ENCODE peak calls at places on chromosomes 1 and 21, in ten cellular contexts. One of them, this sample, is unnamed.

GRCh38 chr1:98458514-98459259 is 202.8 kb upstream of the SNX7 start:
- DNase-seq in AG10803: no peak
- DNase-seq in OCI-LY7: no peak
- DNase-seq in lung: no peak
- DNase-seq in retinal pigment epithelial cell: no peak
- DNase-seq in GM06990: no peak
- DNase-seq in Panc1: no peak
- DNase-seq in tibial nerve: no peak
- DNase-seq in naive thymus-derived CD4-positive, alpha-beta T cell: no peak
- DNase-seq in cardiac fibroblast: no peak
- DNase-seq in this sample: no peak

GRCh38 chr1:234528073-234528865 is 49.3 kb upstream of the TARBP1 start:
- DNase-seq in AG10803: no peak
- DNase-seq in OCI-LY7: no peak
- DNase-seq in lung: no peak
- DNase-seq in retinal pigment epithelial cell: no peak
- DNase-seq in GM06990: no peak
- DNase-seq in Panc1: no peak
- DNase-seq in tibial nerve: no peak
- DNase-seq in naive thymus-derived CD4-positive, alpha-beta T cell: no peak
- DNase-seq in cardiac fibroblast: no peak
- DNase-seq in this sample: no peak

GRCh38 chr1:89121641-89122040 is 4.3 kb downstream of the GBP2 start:
- DNase-seq in AG10803: no peak
- DNase-seq in OCI-LY7: no peak
- DNase-seq in lung: no peak
- DNase-seq in retinal pigment epithelial cell: no peak
- DNase-seq in GM06990: no peak
- DNase-seq in Panc1: no peak
- DNase-seq in tibial nerve: no peak
- DNase-seq in naive thymus-derived CD4-positive, alpha-beta T cell: no peak
- DNase-seq in cardiac fibroblast: no peak
- DNase-seq in this sample: no peak

GRCh38 chr1:70779571-70779970 is 268.0 kb downstream of the PTGER3 start:
- DNase-seq in AG10803: peak
- DNase-seq in OCI-LY7: no peak
- DNase-seq in lung: no peak
- DNase-seq in retinal pigment epithelial cell: no peak
- DNase-seq in GM06990: no peak
- DNase-seq in Panc1: no peak
- DNase-seq in tibial nerve: no peak
- DNase-seq in naive thymus-derived CD4-positive, alpha-beta T cell: no peak
- DNase-seq in cardiac fibroblast: peak
- DNase-seq in this sample: no peak

GRCh38 chr1:184740344-184740743 is 14.3 kb downstream of the EDEM3 start:
- DNase-seq in AG10803: no peak
- DNase-seq in OCI-LY7: no peak
- DNase-seq in lung: no peak
- DNase-seq in retinal pigment epithelial cell: no peak
- DNase-seq in GM06990: no peak
- DNase-seq in Panc1: no peak
- DNase-seq in tibial nerve: no peak
- DNase-seq in naive thymus-derived CD4-positive, alpha-beta T cell: no peak
- DNase-seq in cardiac fibroblast: no peak
- DNase-seq in this sample: no peak

GRCh38 chr1:3180915-3181314 is 111.9 kb downstream of the PRDM16 start:
- DNase-seq in AG10803: no peak
- DNase-seq in OCI-LY7: no peak
- DNase-seq in lung: no peak
- DNase-seq in retinal pigment epithelial cell: no peak
- DNase-seq in GM06990: no peak
- DNase-seq in Panc1: no peak
- DNase-seq in tibial nerve: no peak
- DNase-seq in naive thymus-derived CD4-positive, alpha-beta T cell: no peak
- DNase-seq in cardiac fibroblast: no peak
- DNase-seq in this sample: no peak

GRCh38 chr1:205344010-205344808 is 12.5 kb downstream of the KLHDC8A start:
- DNase-seq in AG10803: no peak
- DNase-seq in OCI-LY7: no peak
- DNase-seq in lung: no peak
- DNase-seq in retinal pigment epithelial cell: no peak
- DNase-seq in GM06990: no peak
- DNase-seq in Panc1: no peak
- DNase-seq in tibial nerve: no peak
- DNase-seq in naive thymus-derived CD4-positive, alpha-beta T cell: peak
- DNase-seq in cardiac fibroblast: no peak
- DNase-seq in this sample: no peak

GRCh38 chr1:216670118-216670870 is 52.9 kb downstream of the ESRRG start:
- DNase-seq in AG10803: peak
- DNase-seq in OCI-LY7: no peak
- DNase-seq in lung: no peak
- DNase-seq in retinal pigment epithelial cell: peak
- DNase-seq in GM06990: no peak
- DNase-seq in Panc1: no peak
- DNase-seq in tibial nerve: no peak
- DNase-seq in naive thymus-derived CD4-positive, alpha-beta T cell: no peak
- DNase-seq in cardiac fibroblast: peak
- DNase-seq in this sample: no peak

GRCh38 chr21:41593784-41594138 is 85.8 kb upstream of the TMPRSS2 start:
- DNase-seq in AG10803: no peak
- DNase-seq in OCI-LY7: no peak
- DNase-seq in lung: peak
- DNase-seq in retinal pigment epithelial cell: no peak
- DNase-seq in GM06990: no peak
- DNase-seq in Panc1: no peak
- DNase-seq in tibial nerve: no peak
- DNase-seq in naive thymus-derived CD4-positive, alpha-beta T cell: no peak
- DNase-seq in cardiac fibroblast: no peak
- DNase-seq in this sample: no peak

GRCh38 chr1:224498574-224499170 is 64.1 kb upstream of the WDR26 start:
- DNase-seq in AG10803: peak
- DNase-seq in OCI-LY7: no peak
- DNase-seq in lung: no peak
- DNase-seq in retinal pigment epithelial cell: peak
- DNase-seq in GM06990: no peak
- DNase-seq in Panc1: peak
- DNase-seq in tibial nerve: no peak
- DNase-seq in naive thymus-derived CD4-positive, alpha-beta T cell: no peak
- DNase-seq in cardiac fibroblast: peak
- DNase-seq in this sample: no peak

GRCh38 chr1:162753001-162753658 is 37.4 kb upstream of the HSD17B7 start:
- DNase-seq in AG10803: peak
- DNase-seq in OCI-LY7: no peak
- DNase-seq in lung: no peak
- DNase-seq in retinal pigment epithelial cell: no peak
- DNase-seq in GM06990: no peak
- DNase-seq in Panc1: no peak
- DNase-seq in tibial nerve: no peak
- DNase-seq in naive thymus-derived CD4-positive, alpha-beta T cell: no peak
- DNase-seq in cardiac fibroblast: no peak
- DNase-seq in this sample: no peak
- H3K4me3 ChIP-seq in AG10803: no peak
- H3K4me3 ChIP-seq in OCI-LY7: no peak
- H3K4me3 ChIP-seq in lung: no peak
- H3K4me3 ChIP-seq in retinal pigment epithelial cell: no peak
- H3K4me3 ChIP-seq in GM06990: no peak
- H3K4me3 ChIP-seq in Panc1: no peak
- H3K4me3 ChIP-seq in tibial nerve: no peak
- H3K4me3 ChIP-seq in naive thymus-derived CD4-positive, alpha-beta T cell: no peak
- H3K4me3 ChIP-seq in cardiac fibroblast: no peak
- H3K4me3 ChIP-seq in this sample: no peak

GRCh38 chr1:228905579-228905978 is 170.3 kb downstream of the RHOU start:
- DNase-seq in AG10803: no peak
- DNase-seq in OCI-LY7: no peak
- DNase-seq in lung: no peak
- DNase-seq in retinal pigment epithelial cell: no peak
- DNase-seq in GM06990: no peak
- DNase-seq in Panc1: no peak
- DNase-seq in tibial nerve: no peak
- DNase-seq in naive thymus-derived CD4-positive, alpha-beta T cell: no peak
- DNase-seq in cardiac fibroblast: no peak
- DNase-seq in this sample: no peak
- H3K4me3 ChIP-seq in AG10803: no peak
- H3K4me3 ChIP-seq in OCI-LY7: no peak
- H3K4me3 ChIP-seq in lung: no peak
- H3K4me3 ChIP-seq in retinal pigment epithelial cell: no peak
- H3K4me3 ChIP-seq in GM06990: no peak
- H3K4me3 ChIP-seq in Panc1: no peak
- H3K4me3 ChIP-seq in tibial nerve: no peak
- H3K4me3 ChIP-seq in naive thymus-derived CD4-positive, alpha-beta T cell: no peak
- H3K4me3 ChIP-seq in cardiac fibroblast: no peak
- H3K4me3 ChIP-seq in this sample: no peak

GRCh38 chr1:44421374-44422028 is 16.4 kb downstream of the RNF220 start:
- DNase-seq in AG10803: no peak
- DNase-seq in OCI-LY7: no peak
- DNase-seq in lung: no peak
- DNase-seq in retinal pigment epithelial cell: no peak
- DNase-seq in GM06990: no peak
- DNase-seq in Panc1: no peak
- DNase-seq in tibial nerve: no peak
- DNase-seq in naive thymus-derived CD4-positive, alpha-beta T cell: no peak
- DNase-seq in cardiac fibroblast: no peak
- DNase-seq in this sample: no peak

GRCh38 chr1:44420535-44420934 is 15.5 kb downstream of the RNF220 start:
- DNase-seq in AG10803: no peak
- DNase-seq in OCI-LY7: no peak
- DNase-seq in lung: no peak
- DNase-seq in retinal pigment epithelial cell: no peak
- DNase-seq in GM06990: no peak
- DNase-seq in Panc1: no peak
- DNase-seq in tibial nerve: no peak
- DNase-seq in naive thymus-derived CD4-positive, alpha-beta T cell: no peak
- DNase-seq in cardiac fibroblast: no peak
- DNase-seq in this sample: no peak

GRCh38 chr1:44416408-44416807 is 11.4 kb downstream of the RNF220 start:
- DNase-seq in AG10803: no peak
- DNase-seq in OCI-LY7: no peak
- DNase-seq in lung: no peak
- DNase-seq in retinal pigment epithelial cell: no peak
- DNase-seq in GM06990: no peak
- DNase-seq in Panc1: no peak
- DNase-seq in tibial nerve: no peak
- DNase-seq in naive thymus-derived CD4-positive, alpha-beta T cell: no peak
- DNase-seq in cardiac fibroblast: no peak
- DNase-seq in this sample: no peak

GRCh38 chr1:44417351-44418021 is 12.4 kb downstream of the RNF220 start:
- DNase-seq in AG10803: peak
- DNase-seq in OCI-LY7: no peak
- DNase-seq in lung: no peak
- DNase-seq in retinal pigment epithelial cell: no peak
- DNase-seq in GM06990: no peak
- DNase-seq in Panc1: no peak
- DNase-seq in tibial nerve: no peak
- DNase-seq in naive thymus-derived CD4-positive, alpha-beta T cell: no peak
- DNase-seq in cardiac fibroblast: no peak
- DNase-seq in this sample: no peak

GRCh38 chr1:44418022-44418673 is 13.1 kb downstream of the RNF220 start:
- DNase-seq in AG10803: no peak
- DNase-seq in OCI-LY7: no peak
- DNase-seq in lung: no peak
- DNase-seq in retinal pigment epithelial cell: no peak
- DNase-seq in GM06990: no peak
- DNase-seq in Panc1: no peak
- DNase-seq in tibial nerve: no peak
- DNase-seq in naive thymus-derived CD4-positive, alpha-beta T cell: no peak
- DNase-seq in cardiac fibroblast: no peak
- DNase-seq in this sample: no peak
- H3K4me3 ChIP-seq in AG10803: no peak
- H3K4me3 ChIP-seq in OCI-LY7: no peak
- H3K4me3 ChIP-seq in lung: peak
- H3K4me3 ChIP-seq in retinal pigment epithelial cell: no peak
- H3K4me3 ChIP-seq in GM06990: no peak
- H3K4me3 ChIP-seq in Panc1: no peak
- H3K4me3 ChIP-seq in tibial nerve: peak
- H3K4me3 ChIP-seq in naive thymus-derived CD4-positive, alpha-beta T cell: no peak
- H3K4me3 ChIP-seq in cardiac fibroblast: no peak
- H3K4me3 ChIP-seq in this sample: no peak

GRCh38 chr1:203307690-203308126 is 2.4 kb downstream of the BTG2 start:
- DNase-seq in AG10803: no peak
- DNase-seq in OCI-LY7: no peak
- DNase-seq in lung: no peak
- DNase-seq in retinal pigment epithelial cell: no peak
- DNase-seq in GM06990: no peak
- DNase-seq in Panc1: no peak
- DNase-seq in tibial nerve: no peak
- DNase-seq in naive thymus-derived CD4-positive, alpha-beta T cell: peak
- DNase-seq in cardiac fibroblast: no peak
- DNase-seq in this sample: no peak
- H3K4me3 ChIP-seq in AG10803: peak
- H3K4me3 ChIP-seq in OCI-LY7: peak
- H3K4me3 ChIP-seq in lung: peak
- H3K4me3 ChIP-seq in retinal pigment epithelial cell: peak
- H3K4me3 ChIP-seq in GM06990: peak
- H3K4me3 ChIP-seq in Panc1: peak
- H3K4me3 ChIP-seq in tibial nerve: peak
- H3K4me3 ChIP-seq in naive thymus-derived CD4-positive, alpha-beta T cell: peak
- H3K4me3 ChIP-seq in cardiac fibroblast: peak
- H3K4me3 ChIP-seq in this sample: no peak

GRCh38 chr1:7679159-7679872 is 91.8 kb upstream of the VAMP3 start:
- DNase-seq in AG10803: no peak
- DNase-seq in OCI-LY7: no peak
- DNase-seq in lung: no peak
- DNase-seq in retinal pigment epithelial cell: no peak
- DNase-seq in GM06990: no peak
- DNase-seq in Panc1: no peak
- DNase-seq in tibial nerve: no peak
- DNase-seq in naive thymus-derived CD4-positive, alpha-beta T cell: no peak
- DNase-seq in cardiac fibroblast: no peak
- DNase-seq in this sample: no peak
- H3K4me3 ChIP-seq in AG10803: no peak
- H3K4me3 ChIP-seq in OCI-LY7: no peak
- H3K4me3 ChIP-seq in lung: no peak
- H3K4me3 ChIP-seq in retinal pigment epithelial cell: no peak
- H3K4me3 ChIP-seq in GM06990: no peak
- H3K4me3 ChIP-seq in Panc1: no peak
- H3K4me3 ChIP-seq in tibial nerve: peak
- H3K4me3 ChIP-seq in naive thymus-derived CD4-positive, alpha-beta T cell: no peak
- H3K4me3 ChIP-seq in cardiac fibroblast: peak
- H3K4me3 ChIP-seq in this sample: no peak